ENCODE peak calls at places on chromosomes 7 and 10, in five cellular contexts. F is HFF-Myc; I is GM12878; Z is activated CD8-positive, alpha-beta T cell treated with anti-CD3 and anti-CD28 coated beads for 36 hours; C is breast epithelium. K is an unnamed sample.

GRCh38 chr7:139827042-139827441 is 2.0 kb upstream of the TBXAS1 start:
- DNase-seq in Z (peak), I (no peak), F (no peak), C (no peak), K (no peak)

GRCh38 chr10:117541909-117542705 is 439 bp upstream of the EMX2 start:
- DNase-seq in F (peak), C (no peak), Z (peak), I (no peak), K (peak)

GRCh38 chr7:51592822-51593221 is 276.2 kb upstream of the COBL start:
- DNase-seq in F (no peak), Z (no peak), I (no peak), C (no peak), K (no peak)

GRCh38 chr7:107609861-107610260 is 29.8 kb downstream of the BCAP29 start:
- DNase-seq in I (no peak), Z (no peak), F (no peak), C (no peak), K (no peak)

GRCh38 chr7:40836218-40836617 is 701.4 kb downstream of the SUGCT start:
- DNase-seq in Z (no peak), F (no peak), C (no peak), I (no peak), K (no peak)

GRCh38 chr7:158494643-158495042 is 93.0 kb downstream of the PTPRN2 start:
- DNase-seq in I (no peak), Z (no peak), C (no peak), F (no peak), K (no peak)

GRCh38 chr7:2004841-2005351 is 227.8 kb downstream of the MAD1L1 start:
- DNase-seq in C (no peak), Z (no peak), F (no peak), I (no peak), K (no peak)

GRCh38 chr10:13989616-13990015 is 341.1 kb downstream of the FRMD4A start:
- DNase-seq in C (no peak), Z (no peak), F (no peak), I (no peak), K (no peak)

GRCh38 chr7:139603896-139604295 is 80.4 kb downstream of the CLEC2L start:
- DNase-seq in I (no peak), C (no peak), Z (no peak), F (no peak), K (no peak)

GRCh38 chr10:81863771-81864170 is 11.2 kb upstream of the NRG3 start:
- DNase-seq in F (no peak), C (no peak), I (no peak), Z (no peak), K (no peak)

GRCh38 chr10:21297525-21298383 is 227.7 kb downstream of the SKIDA1 start:
- DNase-seq in I (no peak), Z (no peak), F (no peak), C (no peak), K (no peak)

GRCh38 chr7:96996111-96996936 is 9.0 kb upstream of the DLX6 start:
- DNase-seq in F (no peak), Z (no peak), C (no peak), I (no peak), K (no peak)

GRCh38 chr10:22308390-22308789 is 7.8 kb upstream of the COMMD3 start:
- DNase-seq in I (peak), F (no peak), C (no peak), Z (peak), K (no peak)

GRCh38 chr7:113209449-113210203 is 91.3 kb upstream of the SMIM30 start:
- DNase-seq in I (no peak), F (no peak), Z (no peak), C (no peak), K (no peak)

GRCh38 chr7:32250494-32251260 is 180.5 kb upstream of the PDE1C start:
- DNase-seq in I (no peak), Z (no peak), C (no peak), F (no peak), K (no peak)

GRCh38 chr10:79260803-79261740 is 86.2 kb upstream of the PPIF start:
- DNase-seq in I (no peak), Z (no peak), F (no peak), C (no peak), K (no peak)

GRCh38 chr7:46131916-46132795 is 211.1 kb upstream of the IGFBP3 start:
- DNase-seq in C (no peak), I (no peak), F (no peak), Z (no peak), K (peak)

GRCh38 chr10:24374134-24374915 is 165.4 kb downstream of the KIAA1217 start:
- DNase-seq in I (no peak), F (peak), C (no peak), Z (no peak), K (no peak)

GRCh38 chr10:122419890-122420623 is 34.4 kb upstream of the ARMS2 start:
- DNase-seq in F (peak), Z (no peak), C (no peak), I (no peak), K (peak)

GRCh38 chr7:14637968-14638367 is 264.6 kb downstream of the DGKB start:
- DNase-seq in C (no peak), I (no peak), Z (no peak), F (no peak), K (no peak)

GRCh38 chr7:128874140-128875031 is 11.7 kb downstream of the ATP6V1F start:
- DNase-seq in Z (no peak), I (no peak), C (no peak), F (no peak), K (no peak)

GRCh38 chr7:151115121-151115835 is 29.0 kb downstream of the AGAP3 start:
- DNase-seq in I (no peak), C (no peak), Z (peak), F (no peak), K (no peak)

GRCh38 chr10:45514283-45515270 is 140.6 kb downstream of the ALOX5 start:
- DNase-seq in I (no peak), C (no peak), F (no peak), Z (no peak), K (peak)

GRCh38 chr7:26115628-26116027 is 36.4 kb upstream of the NFE2L3 start:
- DNase-seq in I (no peak), Z (no peak), C (no peak), F (no peak), K (no peak)

GRCh38 chr7:47369736-47370135 is 212.2 kb downstream of the TNS3 start:
- DNase-seq in I (no peak), C (no peak), F (no peak), Z (no peak), K (no peak)

GRCh38 chr10:43396928-43397624 is 11.9 kb downstream of the HNRNPF start:
- DNase-seq in I (no peak), F (peak), C (peak), Z (peak), K (no peak)

GRCh38 chr10:43393606-43394360 is 15.2 kb downstream of the HNRNPF start:
- DNase-seq in C (no peak), F (no peak), I (no peak), Z (no peak), K (no peak)

GRCh38 chr10:43394868-43395267 is 14.1 kb downstream of the HNRNPF start:
- DNase-seq in C (no peak), I (no peak), F (no peak), Z (no peak), K (no peak)

GRCh38 chr10:43395571-43396060 is 13.4 kb downstream of the HNRNPF start:
- DNase-seq in C (no peak), F (no peak), I (no peak), Z (peak), K (no peak)

GRCh38 chr10:43396061-43396927 is 12.7 kb downstream of the HNRNPF start:
- DNase-seq in Z (peak), I (no peak), C (peak), F (no peak), K (no peak)
- TF ChIP-seq CTCF in Z (no peak), I (no peak), C (no peak), F (no peak), K (no peak)

GRCh38 chr10:63987212-63987611 is 466.0 kb downstream of the REEP3 start:
- DNase-seq in F (no peak), I (no peak), Z (no peak), C (no peak), K (no peak)
- TF ChIP-seq CTCF in F (peak), I (no peak), Z (no peak), C (no peak), K (no peak)

GRCh38 chr10:70266056-70266455 is 17.7 kb downstream of the NPFFR1 start:
- DNase-seq in F (no peak), I (no peak), Z (no peak), C (no peak), K (no peak)

GRCh38 chr10:70267161-70267933 is 16.5 kb downstream of the NPFFR1 start:
- DNase-seq in C (no peak), I (no peak), Z (peak), F (peak), K (peak)

GRCh38 chr10:70266701-70267100 is 17.1 kb downstream of the NPFFR1 start:
- DNase-seq in C (no peak), F (no peak), Z (no peak), I (no peak), K (no peak)

GRCh38 chr10:70268376-70268775 is 15.4 kb downstream of the NPFFR1 start:
- DNase-seq in I (no peak), Z (no peak), F (no peak), C (no peak), K (no peak)

GRCh38 chr10:70265032-70265689 is 18.6 kb downstream of the NPFFR1 start:
- DNase-seq in Z (peak), I (no peak), F (no peak), C (no peak), K (no peak)
- TF ChIP-seq CTCF in Z (peak), I (peak), F (peak), C (no peak), K (no peak)

GRCh38 chr7:125899577-125899976 is 970.0 kb upstream of the POT1 start:
- DNase-seq in F (no peak), I (no peak), Z (no peak), C (no peak), K (no peak)
- TF ChIP-seq CTCF in F (no peak), I (no peak), Z (no peak), C (no peak), K (no peak)

GRCh38 chr7:17009007-17009719 is 127.4 kb upstream of the AGR3 start:
- DNase-seq in Z (no peak), I (no peak), F (no peak), C (no peak), K (no peak)
- TF ChIP-seq CTCF in Z (peak), I (peak), F (no peak), C (no peak), K (peak)

DNA sequence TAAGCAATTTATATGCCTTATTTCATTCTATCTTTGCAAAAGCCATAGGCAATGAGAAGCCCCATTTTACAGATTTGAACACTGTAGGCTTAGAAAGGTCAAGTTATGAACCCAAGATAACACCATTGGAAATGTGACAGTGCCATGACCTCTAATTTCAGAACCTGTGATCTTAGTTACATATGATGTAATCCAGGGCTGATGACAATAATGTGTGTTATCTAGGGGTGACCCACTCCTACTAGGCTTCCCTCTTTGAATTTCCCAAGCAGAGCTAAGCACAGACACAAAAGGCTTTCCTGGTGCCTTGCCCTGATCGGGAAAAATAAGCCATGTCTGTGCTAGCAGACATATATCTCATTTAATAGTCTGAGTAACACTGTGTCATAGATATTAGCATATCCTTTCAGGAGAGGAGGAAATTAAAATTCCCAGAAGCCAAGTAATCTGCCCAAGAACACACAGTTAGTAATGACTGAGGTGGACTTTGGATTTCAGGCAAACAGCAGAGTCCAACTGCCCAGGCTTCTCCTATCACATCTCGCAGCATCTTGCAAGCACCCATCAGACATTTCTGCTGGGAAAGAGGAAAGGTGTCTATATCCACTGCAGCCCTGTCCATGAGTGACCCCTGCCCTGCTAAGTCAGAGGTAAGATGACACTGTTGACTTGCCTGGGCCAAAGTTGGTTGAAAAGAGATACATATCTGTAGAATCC is 2.8 kb upstream of the TECTB start:
- DNase-seq in Z (no peak), F (no peak), C (no peak), I (no peak), K (no peak)
- TF ChIP-seq CTCF in Z (no peak), F (no peak), C (no peak), I (no peak), K (no peak)

DNA sequence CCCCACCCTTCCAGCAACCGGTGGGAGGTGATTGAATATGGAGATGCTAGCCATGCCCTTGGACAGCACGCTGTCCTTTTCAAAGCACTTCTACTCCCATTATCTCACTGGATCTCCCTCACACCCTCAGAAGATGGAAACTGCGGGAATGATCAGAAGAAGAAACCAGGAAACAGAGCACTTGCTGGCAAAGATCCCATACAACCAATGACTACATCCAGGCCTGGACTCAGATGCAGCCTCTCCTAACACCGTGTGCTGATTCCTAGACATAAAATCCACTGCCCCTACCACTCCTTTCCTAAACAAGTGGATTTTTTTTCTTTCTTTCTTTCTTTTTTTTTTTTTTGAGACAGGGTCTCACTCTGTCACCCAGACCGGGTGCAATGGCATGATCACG is 1189.4 kb downstream of the TYW1 start:
- DNase-seq in F (no peak), C (no peak), I (no peak), Z (no peak), K (no peak)
- TF ChIP-seq CTCF in F (no peak), C (no peak), I (no peak), Z (no peak), K (no peak)

GRCh38 chr7:98251844-98252639 is at the start of gene TECPR1:
- DNase-seq in F (peak), I (peak), C (peak), Z (peak), K (peak)
- TF ChIP-seq CTCF in F (no peak), I (no peak), C (no peak), Z (no peak), K (no peak)

DNA sequence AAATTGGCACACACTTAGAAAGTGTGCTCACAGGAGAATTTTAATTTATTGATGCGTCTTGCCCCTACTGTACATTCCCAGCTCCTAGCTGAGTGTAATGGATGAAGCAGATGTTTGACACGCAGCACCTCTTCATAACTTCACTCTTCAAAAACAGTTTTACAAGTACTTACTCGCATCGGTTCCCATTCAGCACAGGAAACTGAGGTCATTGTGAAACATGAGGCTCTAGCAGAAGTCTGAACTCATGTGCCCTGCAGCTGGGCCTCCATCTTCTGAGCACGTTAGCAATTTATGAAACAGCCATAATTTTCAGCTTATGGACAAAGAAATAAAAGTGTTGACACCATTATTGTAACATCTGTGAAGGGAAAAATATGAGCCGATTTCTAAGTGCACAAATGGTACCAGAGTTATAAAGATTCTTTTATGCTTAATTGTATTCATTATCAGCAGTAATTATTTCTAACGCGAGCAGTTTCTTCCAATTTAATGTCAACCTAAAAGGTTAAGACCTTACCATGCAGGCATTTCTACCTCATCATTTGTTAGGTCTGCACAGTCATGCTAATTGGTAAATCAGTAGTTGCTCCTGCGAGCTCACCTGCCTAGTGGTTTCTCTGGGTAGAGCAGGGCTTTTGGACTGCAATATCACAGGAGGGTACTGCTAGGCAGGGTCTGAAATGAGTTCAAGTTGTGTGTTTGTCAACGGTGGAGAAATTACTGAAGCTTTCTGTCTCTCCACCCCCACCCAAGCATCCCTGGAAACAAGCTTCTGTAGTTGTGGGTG is 558.7 kb upstream of the MGMT start:
- DNase-seq in C (no peak), I (peak), Z (peak), F (no peak), K (no peak)
- TF ChIP-seq CTCF in C (no peak), I (no peak), Z (no peak), F (no peak), K (no peak)

DNA sequence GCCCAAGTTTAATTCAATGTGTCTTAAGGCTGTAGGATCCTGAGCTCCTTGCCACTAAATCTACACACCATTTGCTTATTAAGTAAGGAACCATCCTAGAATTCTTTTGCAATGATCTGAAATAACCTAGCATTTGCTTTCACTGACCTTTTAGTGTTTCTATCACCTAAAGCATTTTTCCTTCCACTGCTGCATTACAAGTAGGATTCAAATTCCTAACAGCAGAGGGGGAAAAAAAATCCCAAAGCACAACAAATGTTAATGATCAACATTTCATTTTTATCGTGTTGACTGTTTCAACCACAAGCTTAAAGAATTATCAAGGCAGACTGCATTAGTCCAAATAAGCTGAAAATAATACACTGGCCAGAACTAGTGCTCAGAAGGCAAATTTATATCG is 174.7 kb upstream of the TCF7L2 start:
- DNase-seq in F (no peak), I (no peak), C (no peak), Z (no peak), K (no peak)
- TF ChIP-seq CTCF in F (peak), I (no peak), C (no peak), Z (no peak), K (peak)

K was measured in AG09319.